ENCODE peak calls at places on chromosomes 6 and 20, in four cellular contexts. U is WTC11, Q is HepG2, Z is K562. D is an unnamed sample.

GRCh38 chr6:151379933-151380847 is 11.2 kb downstream of the ZBTB2 start:
- DNase-seq in Z (no peak), Q (no peak), U (no peak), D (no peak)

GRCh38 chr6:158324136-158324535 is 11.9 kb downstream of the TULP4 start:
- DNase-seq in U (no peak), Z (no peak), Q (no peak), D (no peak)

GRCh38 chr6:40378071-40378724 is 209.0 kb downstream of the LRFN2 start:
- DNase-seq in Z (peak), Q (no peak), U (no peak), D (no peak)

GRCh38 chr6:71468841-71469750 is 180.5 kb downstream of the OGFRL1 start:
- DNase-seq in Z (peak), U (no peak), Q (no peak), D (no peak)

GRCh38 chr6:109373333-109373732 is 8.9 kb downstream of the CD164 start:
- DNase-seq in Z (no peak), U (no peak), Q (no peak), D (no peak)

GRCh38 chr20:38840053-38840893 is 34.8 kb downstream of the PPP1R16B start:
- DNase-seq in U (no peak), Q (no peak), Z (peak), D (no peak)

GRCh38 chr6:97215157-97215769 is 67.8 kb downstream of the MMS22L start:
- DNase-seq in Z (peak), U (peak), Q (peak), D (peak)

GRCh38 chr6:164455835-164456234 is 853.6 kb downstream of the C6orf118 start:
- DNase-seq in U (peak), Q (no peak), Z (no peak), D (no peak)

GRCh38 chr20:37994512-37994911 is 38.7 kb downstream of the TTI1 start:
- DNase-seq in Q (peak), U (no peak), Z (no peak), D (peak)

GRCh38 chr6:139361211-139361610 is 13.2 kb downstream of the CITED2 start:
- DNase-seq in Q (no peak), U (no peak), Z (no peak), D (no peak)

GRCh38 chr6:80489911-80490635 is 383.6 kb downstream of the BCKDHB start:
- DNase-seq in U (no peak), Z (no peak), Q (no peak), D (no peak)

GRCh38 chr6:130775421-130776012 is 51.7 kb upstream of the SMLR1 start:
- DNase-seq in Q (no peak), Z (no peak), U (no peak), D (no peak)

GRCh38 chr6:7138921-7139358 is 31.2 kb downstream of the RREB1 start:
- DNase-seq in U (peak), Q (peak), Z (peak), D (peak)

GRCh38 chr20:37804584-37805566 is 98.1 kb upstream of the VSTM2L start:
- DNase-seq in Q (no peak), U (no peak), Z (no peak), D (no peak)

GRCh38 chr6:128491643-128492206 is 28.7 kb downstream of the PTPRK start:
- DNase-seq in Z (no peak), Q (no peak), U (no peak), D (no peak)

GRCh38 chr6:27795697-27796494 is 116.3 kb downstream of the OR2B2 start:
- DNase-seq in Z (peak), Q (peak), U (no peak), D (peak)

GRCh38 chr6:30884521-30885480 is 482 bp downstream of the DDR1 start:
- DNase-seq in U (peak), Q (no peak), Z (peak), D (peak)

GRCh38 chr6:110646951-110647910 is 168.0 kb downstream of the CDK19 start:
- DNase-seq in U (peak), Z (no peak), Q (no peak), D (no peak)

GRCh38 chr6:155791891-155792290 is 336.3 kb upstream of the NOX3 start:
- DNase-seq in U (no peak), Q (no peak), Z (no peak), D (no peak)

GRCh38 chr20:44646023-44646640 is 5.4 kb downstream of the ADA start:
- DNase-seq in Q (no peak), Z (no peak), U (no peak), D (no peak)

GRCh38 chr6:136439514-136440186 is 110.6 kb downstream of the MAP7 start:
- DNase-seq in U (no peak), Z (no peak), Q (no peak), D (peak)

GRCh38 chr6:140344149-140344913 is 969.9 kb upstream of the CITED2 start:
- DNase-seq in Z (no peak), Q (peak), U (no peak), D (peak)

GRCh38 chr6:5761370-5761769 is 245.4 kb downstream of the NRN1 start:
- DNase-seq in U (no peak), Q (no peak), Z (no peak), D (no peak)

GRCh38 chr20:3203315-3204123 is 963 bp downstream of the DDRGK1 start:
- DNase-seq in U (no peak), Q (peak), Z (peak), D (no peak)

GRCh38 chr6:49423817-49424216 is 39.2 kb downstream of the MMUT start:
- DNase-seq in U (no peak), Q (no peak), Z (no peak), D (peak)

GRCh38 chr6:73731285-73731684 is 35.3 kb downstream of the CD109 start:
- DNase-seq in U (no peak), Q (no peak), Z (no peak), D (no peak)

GRCh38 chr6:33313709-33314514 is at the start of gene TAPBP:
- DNase-seq in Q (peak), Z (peak), U (peak), D (peak)

GRCh38 chr6:124099520-124099919 is 295.9 kb downstream of the NKAIN2 start:
- DNase-seq in Z (no peak), U (no peak), Q (no peak), D (no peak)

GRCh38 chr20:57399587-57400261 is 8.5 kb downstream of the RBM38 start:
- DNase-seq in Z (no peak), U (no peak), Q (no peak), D (no peak)

GRCh38 chr6:167100241-167100674 is 22.6 kb upstream of the CCR6 start:
- DNase-seq in Q (no peak), U (no peak), Z (peak), D (no peak)

GRCh38 chr6:2378891-2379652 is 133.7 kb upstream of the GMDS start:
- DNase-seq in U (no peak), Q (no peak), Z (no peak), D (no peak)

GRCh38 chr6:163866192-163866591 is 451.7 kb downstream of the QKI start:
- DNase-seq in Z (peak), U (peak), Q (no peak), D (no peak)

GRCh38 chr6:15441215-15441868 is 195.5 kb downstream of the JARID2 start:
- DNase-seq in U (peak), Z (peak), Q (peak), D (peak)

GRCh38 chr6:14799928-14800327 is 445.9 kb upstream of the JARID2 start:
- DNase-seq in Z (peak), Q (peak), U (peak), D (peak)

GRCh38 chr6:55668625-55669024 is 89.6 kb upstream of the HMGCLL1 start:
- DNase-seq in U (no peak), Z (no peak), Q (no peak), D (no peak)

GRCh38 chr20:21102691-21103311 is 3.4 kb downstream of the LINC00237 start:
- DNase-seq in Z (no peak), U (peak), Q (no peak), D (no peak)

GRCh38 chr20:45254867-45255266 is 503 bp upstream of the SLPI start:
- DNase-seq in Z (no peak), Q (peak), U (no peak), D (peak)

GRCh38 chr20:11585752-11586352 is 331.8 kb upstream of the BTBD3 start:
- DNase-seq in U (no peak), Q (peak), Z (no peak), D (peak)

DNA sequence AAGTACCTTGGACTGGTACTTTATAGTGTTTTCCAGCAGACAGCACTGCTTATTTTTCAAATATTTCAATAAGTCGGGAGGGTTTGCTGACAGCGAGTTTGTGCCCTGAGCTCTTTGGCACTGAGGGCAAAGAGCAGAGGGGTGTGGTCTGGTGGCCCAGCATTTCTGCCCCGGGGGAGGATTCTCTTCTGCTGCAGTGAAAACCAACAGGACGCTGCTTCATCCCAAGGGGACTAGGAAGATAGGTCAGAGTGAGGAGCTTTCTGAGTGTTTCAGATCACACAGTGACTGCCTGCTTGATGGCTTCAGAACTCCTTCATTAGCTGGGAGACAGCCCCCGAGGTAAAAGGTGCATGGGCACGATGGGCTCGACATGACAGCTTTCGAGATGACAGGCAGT is 8.6 kb downstream of the ULBP2 start:
- DNase-seq in U (no peak), Q (no peak), Z (no peak), D (no peak)
- TF ChIP-seq HMGXB4 in U (no peak), Q (no peak), Z (no peak), D (no peak)

GRCh38 chr6:16901777-16902176 is 140.5 kb upstream of the ATXN1 start:
- DNase-seq in Q (no peak), U (no peak), Z (no peak), D (no peak)
- TF ChIP-seq HMGXB4 in Q (no peak), U (no peak), Z (no peak), D (no peak)

DNA sequence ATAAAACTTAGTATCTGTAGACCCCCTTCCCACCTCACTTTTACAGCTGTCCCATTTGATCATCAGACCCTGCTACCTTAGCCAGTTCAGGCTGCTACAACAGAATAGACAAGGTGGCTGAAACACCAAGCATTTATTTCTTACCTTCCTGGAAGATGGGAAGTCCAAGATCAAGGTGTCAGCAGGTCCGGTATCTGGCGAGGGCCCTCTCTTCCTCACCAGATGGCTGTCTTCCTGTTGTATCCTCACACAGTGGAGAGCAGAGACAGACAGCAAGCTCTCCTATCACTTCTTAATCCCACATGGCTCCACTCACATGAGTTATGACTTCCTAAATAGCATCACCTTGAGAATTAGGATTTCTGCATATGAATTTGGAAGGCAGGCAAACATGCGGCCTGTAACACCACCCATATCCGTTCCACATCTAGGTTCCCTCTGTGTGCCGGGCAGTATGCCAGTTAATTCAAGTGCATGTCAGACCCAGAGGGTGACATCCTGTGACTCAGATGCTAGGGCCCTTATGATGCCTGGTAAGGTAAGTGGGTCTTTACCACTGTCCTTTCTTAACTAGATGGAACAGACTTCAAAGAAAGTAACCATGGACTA is 2.1 kb downstream of the RAET1E start:
- DNase-seq in Q (no peak), U (no peak), Z (no peak), D (peak)
- TF ChIP-seq HMGXB4 in Q (no peak), U (no peak), Z (no peak), D (no peak)

GRCh38 chr6:46993846-46994245 is 48.3 kb downstream of the ADGRF1 start:
- DNase-seq in Q (peak), Z (no peak), U (no peak), D (peak)

GRCh38 chr6:46985943-46986342 is 56.2 kb downstream of the ADGRF1 start:
- DNase-seq in U (no peak), Z (no peak), Q (no peak), D (no peak)

GRCh38 chr6:46990031-46990644 is 52.0 kb downstream of the ADGRF1 start:
- DNase-seq in Q (no peak), U (no peak), Z (no peak), D (no peak)

GRCh38 chr6:46994933-46995332 is 47.2 kb downstream of the ADGRF1 start:
- DNase-seq in U (no peak), Z (no peak), Q (no peak), D (no peak)

GRCh38 chr6:46989384-46989783 is 52.7 kb downstream of the ADGRF1 start:
- DNase-seq in Z (no peak), U (no peak), Q (no peak), D (no peak)
- TF ChIP-seq HMGXB4 in Z (no peak), U (no peak), Q (no peak), D (no peak)

GRCh38 chr6:43247115-43247999 is 4.1 kb downstream of the TTBK1 start:
- DNase-seq in U (peak), Z (peak), Q (peak), D (peak)

GRCh38 chr6:43246301-43247114 is 3.2 kb downstream of the TTBK1 start:
- DNase-seq in Z (peak), Q (peak), U (peak), D (no peak)

GRCh38 chr6:43239054-43239453 is 4.2 kb upstream of the TTBK1 start:
- DNase-seq in Z (no peak), U (no peak), Q (no peak), D (no peak)

GRCh38 chr6:43243649-43244321 is 504 bp downstream of the TTBK1 start:
- DNase-seq in Z (no peak), U (no peak), Q (no peak), D (no peak)

DNA sequence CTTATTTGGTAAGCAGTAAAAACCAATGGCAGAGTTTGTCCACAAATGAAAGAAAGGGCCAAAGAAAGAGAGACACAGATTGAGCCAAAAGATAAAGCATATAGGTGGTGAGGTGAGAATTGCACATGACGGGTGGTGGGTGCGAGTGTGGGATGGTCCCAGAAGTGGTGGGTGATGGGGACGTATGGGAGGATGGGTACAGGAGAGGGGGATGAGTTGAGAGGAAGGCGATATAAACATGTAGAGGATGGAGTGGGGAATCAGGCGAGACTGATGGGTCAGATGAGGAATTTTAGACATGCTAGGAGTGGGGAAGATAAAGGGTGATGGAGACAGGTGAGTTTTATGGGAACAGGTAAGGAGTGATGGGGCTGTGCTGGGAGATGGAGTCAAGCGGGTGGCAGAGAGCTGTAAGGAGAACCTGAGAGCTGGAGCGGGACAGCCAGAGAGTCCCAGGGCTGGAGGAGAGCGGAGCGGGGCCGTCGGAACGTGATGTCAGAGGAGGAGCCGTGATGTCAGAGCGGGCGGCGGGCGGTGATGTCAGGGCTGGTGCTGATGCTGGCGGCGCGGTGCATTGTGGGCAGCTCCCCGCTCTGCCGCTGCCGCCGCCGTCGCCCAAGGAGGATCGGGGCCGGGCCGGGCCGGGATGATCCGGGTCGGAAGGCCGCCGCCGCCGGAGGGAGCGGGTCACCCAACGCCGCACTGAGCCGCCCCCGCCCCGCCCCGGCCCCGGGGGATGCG is at the start of gene TTBK1:
- DNase-seq in Z (no peak), Q (no peak), U (peak), D (no peak)
- TF ChIP-seq HMGXB4 in Z (no peak), Q (no peak), U (no peak), D (no peak)

GRCh38 chr20:19073584-19074198 is 138.8 kb upstream of the SLC24A3 start:
- DNase-seq in Z (peak), U (peak), Q (peak), D (no peak)

GRCh38 chr20:19070681-19071441 is 141.6 kb upstream of the SLC24A3 start:
- DNase-seq in Q (no peak), U (no peak), Z (no peak), D (no peak)

GRCh38 chr20:19072988-19073387 is 139.5 kb upstream of the SLC24A3 start:
- DNase-seq in Z (no peak), Q (no peak), U (no peak), D (no peak)

GRCh38 chr20:19071442-19071717 is 141.1 kb upstream of the SLC24A3 start:
- DNase-seq in U (no peak), Z (no peak), Q (no peak), D (no peak)

GRCh38 chr20:19071902-19072498 is 140.4 kb upstream of the SLC24A3 start:
- DNase-seq in Z (no peak), Q (no peak), U (no peak), D (no peak)
- TF ChIP-seq HMGXB4 in Z (no peak), Q (no peak), U (no peak), D (no peak)

GRCh38 chr6:13624871-13625288 is 9.7 kb downstream of the NOL7 start:
- DNase-seq in Q (peak), Z (peak), U (peak), D (peak)
- TF ChIP-seq HMGXB4 in Q (no peak), Z (no peak), U (no peak), D (no peak)

GRCh38 chr6:22926613-22927348 is 357.4 kb downstream of the HDGFL1 start:
- DNase-seq in Z (no peak), Q (no peak), U (no peak), D (no peak)
- TF ChIP-seq HMGXB4 in Z (no peak), Q (no peak), U (no peak), D (no peak)

D was measured in A549.